ENCODE peak calls at places on chromosomes 3 and 15, in seven cellular contexts. X is sigmoid colon, G is NAMALWA, O is NCI-H2081, M is HCT116, C is fibroblast of pulmonary artery, R is HEK293T. I is an unnamed sample.

GRCh38 chr3:12995389-12996180 is 77.6 kb downstream of the IQSEC1 start:
- DNase-seq in X (no peak), G (no peak), O (no peak), M (no peak), C (no peak), R (no peak), I (no peak)

GRCh38 chr3:9091811-9092210 is 128.5 kb upstream of the RAD18 start:
- DNase-seq in X (no peak), G (no peak), O (no peak), M (no peak), C (no peak), R (no peak), I (no peak)

GRCh38 chr3:133461291-133461690 is 61.4 kb downstream of the BFSP2 start:
- DNase-seq in X (no peak), G (no peak), O (no peak), M (no peak), C (no peak), R (no peak), I (no peak)

GRCh38 chr3:197687570-197687969 is 49.1 kb downstream of the RUBCN start:
- DNase-seq in X (no peak), G (no peak), O (no peak), M (no peak), C (no peak), R (no peak), I (no peak)

GRCh38 chr3:69738291-69738690 is 973 bp upstream of the MITF start:
- DNase-seq in X (no peak), G (no peak), O (no peak), M (no peak), C (peak; percentile 20), R (no peak), I (peak; percentile 26)

GRCh38 chr3:140571836-140572235 is 106.0 kb upstream of the TRIM42 start:
- DNase-seq in X (no peak), G (no peak), O (no peak), M (no peak), C (no peak), R (no peak), I (no peak)

GRCh38 chr15:87752250-87752951 is 504.1 kb downstream of the NTRK3 start:
- DNase-seq in X (no peak), G (no peak), O (no peak), M (no peak), C (peak; percentile 92), R (no peak), I (peak; percentile 93)

GRCh38 chr3:42012935-42013651 is 51.2 kb upstream of the ULK4 start:
- DNase-seq in X (peak; percentile 85), G (peak; percentile 77), O (peak; percentile 22), M (peak; percentile 18), C (peak; percentile 65), R (peak; percentile 84), I (peak; percentile 51)

GRCh38 chr3:21750291-21750690 is 719 bp downstream of the ZNF385D start:
- DNase-seq in X (no peak), G (no peak), O (no peak), M (no peak), C (peak; percentile 34), R (no peak), I (peak; percentile 38)

GRCh38 chr15:78837543-78837942 is 26.3 kb upstream of the ADAMTS7 start:
- DNase-seq in X (no peak), G (no peak), O (no peak), M (no peak), C (no peak), R (no peak), I (no peak)

GRCh38 chr3:128619146-128619890 is 31.3 kb downstream of the RPN1 start:
- DNase-seq in X (no peak), G (no peak), O (no peak), M (no peak), C (peak; percentile 93), R (no peak), I (peak; percentile 96)

GRCh38 chr15:50166216-50166615 is 15.8 kb upstream of the SLC27A2 start:
- DNase-seq in X (no peak), G (no peak), O (no peak), M (no peak), C (peak; percentile 80), R (no peak), I (peak; percentile 87)

GRCh38 chr3:124587053-124587408 is 143.2 kb upstream of the UMPS start:
- DNase-seq in X (no peak), G (no peak), O (no peak), M (no peak), C (no peak), R (no peak), I (no peak)

GRCh38 chr15:100721758-100722550 is 119.6 kb downstream of the ASB7 start:
- DNase-seq in X (peak; percentile 96), G (no peak), O (no peak), M (peak; percentile 97), C (peak; percentile 100), R (no peak), I (peak; percentile 100)

GRCh38 chr3:194305356-194306108 is 45.6 kb downstream of the CPN2 start:
- DNase-seq in X (peak; percentile 41), G (peak; percentile 52), O (no peak), M (no peak), C (no peak), R (no peak), I (no peak)

GRCh38 chr3:34260266-34260990 is 462.0 kb downstream of the PDCD6IP start:
- DNase-seq in X (no peak), G (peak; percentile 56), O (peak; percentile 32), M (peak; percentile 16), C (peak; percentile 70), R (peak; percentile 45), I (peak; percentile 50)

GRCh38 chr3:73601476-73601875 is 23.3 kb downstream of the PDZRN3 start:
- DNase-seq in X (no peak), G (no peak), O (no peak), M (no peak), C (no peak), R (no peak), I (peak; percentile 31)

I was measured in IMR-90.